ENCODE peak calls at places on chromosomes 1 and 21, in eight cellular contexts. R, F, G, C, V, Z, I and Q are unnamed samples.

GRCh38 chr1:201376107-201376463 is 1.4 kb downstream of the TNNT2 start:
- DNase-seq in F (no peak), Z (no peak), R (no peak), C (no peak), G (no peak), I (no peak), V (no peak), Q (no peak)

GRCh38 chr1:248862695-248863010 is 3.8 kb upstream of the ZNF692 start:
- DNase-seq in G (no peak), F (no peak), I (no peak), Z (no peak), C (no peak), R (no peak), V (no peak), Q (no peak)

GRCh38 chr21:33948096-33948950 is 32.7 kb upstream of the ATP5PO start:
- DNase-seq in R (peak; percentile 67), C (peak; percentile 53), G (peak; percentile 49), V (peak; percentile 54), F (peak; percentile 75), I (peak; percentile 89), Z (no peak), Q (peak; percentile 30)

GRCh38 chr21:15514073-15514946 is 215.5 kb upstream of the USP25 start:
- DNase-seq in Z (peak; percentile 94), R (no peak), F (no peak), V (no peak), C (no peak), G (no peak), I (peak; percentile 45), Q (no peak)

GRCh38 chr21:15250384-15250783 is 185.6 kb upstream of the NRIP1 start:
- DNase-seq in Z (no peak), C (no peak), G (no peak), V (no peak), F (no peak), R (no peak), I (no peak), Q (peak; percentile 53)

GRCh38 chr1:225435487-225435886 is 7.6 kb upstream of the LBR start:
- DNase-seq in Z (no peak), I (no peak), C (no peak), F (no peak), V (no peak), G (no peak), R (no peak), Q (no peak)

GRCh38 chr1:52348704-52349301 is 17.2 kb downstream of the CC2D1B start:
- DNase-seq in R (peak; percentile 51), V (peak; percentile 81), G (peak; percentile 49), C (no peak), F (peak; percentile 67), I (no peak), Z (no peak), Q (peak; percentile 44)

GRCh38 chr1:18945401-18945849 is 11.1 kb downstream of the IFFO2 start:
- DNase-seq in F (peak; percentile 52), R (no peak), G (peak; percentile 34), Z (no peak), C (no peak), V (no peak), I (no peak), Q (peak; percentile 62)

GRCh38 chr1:243645281-243645680 is 204.8 kb downstream of the AKT3 start:
- DNase-seq in C (no peak), F (no peak), G (no peak), Z (no peak), V (no peak), I (no peak), R (no peak), Q (no peak)

GRCh38 chr1:67716800-67717199 is 31.8 kb downstream of the GADD45A start:
- DNase-seq in C (no peak), G (no peak), I (no peak), F (no peak), Z (no peak), R (no peak), V (no peak), Q (peak; percentile 20)

GRCh38 chr1:201946224-201946908 is at the start of gene LMOD1:
- DNase-seq in C (no peak), R (peak; percentile 74), F (peak; percentile 91), Z (peak; percentile 52), V (peak; percentile 82), G (peak; percentile 89), I (no peak), Q (peak; percentile 98)

GRCh38 chr1:24776821-24777220 is 31.6 kb downstream of the CLIC4 start:
- DNase-seq in V (no peak), Z (no peak), R (no peak), I (no peak), G (no peak), F (no peak), C (no peak), Q (no peak)

GRCh38 chr1:158146739-158147138 is 34.0 kb upstream of the CD1D start:
- DNase-seq in V (no peak), F (no peak), C (no peak), I (no peak), R (no peak), Z (no peak), G (no peak), Q (no peak)

GRCh38 chr1:158145173-158145719 is 35.4 kb upstream of the CD1D start:
- DNase-seq in R (no peak), G (no peak), V (no peak), F (no peak), C (no peak), I (no peak), Z (no peak), Q (peak; percentile 57)

GRCh38 chr1:158147396-158148353 is 33.0 kb upstream of the CD1D start:
- DNase-seq in I (no peak), V (no peak), G (peak; percentile 6), R (no peak), Z (no peak), F (no peak), C (no peak), Q (no peak)

GRCh38 chr1:158148458-158148857 is 32.2 kb upstream of the CD1D start:
- DNase-seq in C (no peak), I (no peak), V (no peak), G (no peak), R (no peak), Z (no peak), F (no peak), Q (no peak)

DNA sequence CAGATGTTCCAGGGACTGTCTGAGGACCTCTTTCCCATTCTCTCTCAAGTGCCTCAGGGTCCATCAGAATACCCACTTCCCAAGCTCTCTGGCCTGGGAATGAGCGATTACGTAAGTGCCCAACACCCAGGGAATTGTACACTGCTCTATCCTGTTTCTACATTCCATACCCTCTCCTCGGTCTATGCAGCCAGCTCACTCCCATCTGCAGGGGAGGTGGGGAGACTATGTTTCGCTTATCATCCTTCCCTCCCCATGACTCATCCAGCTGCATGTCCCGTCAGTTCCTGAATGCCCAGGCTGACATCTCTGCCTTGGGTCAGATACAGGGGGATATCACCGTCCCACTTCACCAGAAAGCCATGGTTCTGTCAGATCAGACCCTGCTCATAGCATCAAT is 34.5 kb upstream of the CD1D start:
- DNase-seq in F (no peak), Z (no peak), C (no peak), G (peak; percentile 28), V (no peak), I (no peak), R (no peak), Q (peak; percentile 61)
- TF ChIP-seq USF2 in F (no peak), Z (no peak), C (no peak), G (no peak), V (no peak), I (no peak), R (no peak), Q (no peak)

DNA sequence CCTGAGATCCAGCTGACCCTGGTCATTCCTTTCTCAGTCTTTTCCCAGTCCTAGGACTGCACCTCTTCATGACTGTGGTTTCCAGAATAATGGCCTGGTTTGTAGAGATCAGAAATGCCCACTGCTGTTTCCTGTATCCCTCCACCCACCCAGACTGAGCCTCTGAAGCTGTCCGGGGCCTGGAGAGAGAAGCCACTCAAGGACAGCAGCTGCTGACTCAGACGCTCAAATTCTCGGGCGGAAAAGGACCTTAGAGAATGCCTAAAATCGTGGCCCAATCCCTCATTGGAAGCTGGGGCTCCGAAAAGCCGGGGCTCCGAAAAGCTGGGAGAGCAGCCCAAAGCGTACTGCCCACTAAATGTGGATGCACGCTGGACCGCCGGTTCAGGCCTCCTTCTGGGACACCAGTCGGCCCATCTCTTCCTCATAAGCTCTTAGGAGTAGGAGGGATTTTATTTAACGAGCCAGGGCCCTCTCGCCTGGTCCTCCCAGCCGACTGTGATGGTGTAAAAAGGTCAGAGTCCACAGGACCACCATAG is 7.8 kb upstream of the GPR61 start:
- DNase-seq in G (no peak), Z (no peak), I (no peak), V (no peak), F (no peak), R (no peak), C (no peak), Q (no peak)
- TF ChIP-seq USF2 in G (no peak), Z (no peak), I (no peak), V (no peak), F (no peak), R (no peak), C (no peak), Q (no peak)

GRCh38 chr1:15411593-15412487 is 2.2 kb downstream of the EFHD2 start:
- DNase-seq in Z (no peak), C (no peak), R (no peak), V (no peak), F (no peak), I (no peak), G (peak; percentile 55), Q (peak; percentile 47)
- TF ChIP-seq USF2 in Z (no peak), C (no peak), R (no peak), V (no peak), F (no peak), I (no peak), G (no peak), Q (no peak)

DNA sequence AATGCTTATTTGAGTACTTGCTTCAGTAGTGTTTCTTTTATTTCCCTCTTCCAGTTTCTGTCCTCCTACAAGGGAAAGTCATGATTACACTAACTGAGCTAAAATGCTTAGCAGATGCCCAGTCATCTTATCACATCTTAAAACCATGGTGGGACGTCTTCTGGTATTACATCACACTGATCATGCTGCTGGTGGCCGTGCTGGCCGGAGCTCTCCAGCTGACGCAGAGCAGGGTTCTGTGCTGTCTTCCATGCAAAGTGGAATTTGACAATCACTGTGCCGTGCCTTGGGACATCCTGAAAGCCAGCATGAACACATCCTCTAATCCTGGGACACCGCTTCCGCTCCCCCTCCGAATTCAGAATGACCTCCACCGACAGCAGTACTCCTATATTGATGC is 50.3 kb upstream of the LRRC8C start:
- DNase-seq in G (no peak), V (no peak), Z (no peak), R (no peak), I (no peak), C (no peak), F (no peak), Q (no peak)
- TF ChIP-seq USF2 in G (no peak), V (no peak), Z (no peak), R (no peak), I (no peak), C (no peak), F (no peak), Q (no peak)

GRCh38 chr1:153631047-153632022 is 2.5 kb upstream of the CHTOP start:
- DNase-seq in F (no peak), G (no peak), C (no peak), V (no peak), I (no peak), Z (peak; percentile 78), R (no peak), Q (no peak)
- TF ChIP-seq USF2 in F (no peak), G (no peak), C (no peak), V (no peak), I (no peak), Z (no peak), R (no peak), Q (no peak)

GRCh38 chr1:231763481-231763880 is 136.9 kb downstream of the DISC1 start:
- DNase-seq in G (no peak), C (no peak), Z (no peak), R (no peak), F (no peak), V (no peak), I (no peak), Q (no peak)
- TF ChIP-seq USF2 in G (no peak), C (no peak), Z (no peak), R (no peak), F (no peak), V (no peak), I (no peak), Q (no peak)